ENCODE peak calls at places on chromosomes 4 and X, in four cellular contexts. R, W, M and Q are unnamed samples.

GRCh38 chrX:77493677-77494553 is 46.7 kb downstream of the FGF16 start:
- DNase-seq in R (no peak), W (peak; percentile 85), M (no peak), Q (peak; percentile 78)

GRCh38 chrX:49209434-49210251 is 9.7 kb upstream of the SYP start:
- DNase-seq in R (peak; percentile 40), W (peak; percentile 73), M (no peak), Q (peak; percentile 24)

GRCh38 chr4:102358128-102358527 is 12.8 kb upstream of the SLC39A8 start:
- DNase-seq in R (no peak), W (no peak), M (no peak), Q (no peak)

GRCh38 chr4:161936625-161937133 is 227.1 kb downstream of the FSTL5 start:
- DNase-seq in R (no peak), W (no peak), M (no peak), Q (no peak)

GRCh38 chrX:101417190-101417589 is 9.2 kb downstream of the HNRNPH2 start:
- DNase-seq in R (no peak), W (no peak), M (no peak), Q (no peak)

GRCh38 chrX:38968344-38968743 is 167.1 kb downstream of the MID1IP1 start:
- DNase-seq in R (no peak), W (no peak), M (no peak), Q (no peak)

GRCh38 chr4:92862509-92862908 is 558.7 kb downstream of the GRID2 start:
- DNase-seq in R (no peak), W (no peak), M (no peak), Q (no peak)

GRCh38 chrX:139532834-139533233 is 2.3 kb downstream of the F9 start:
- DNase-seq in R (no peak), W (no peak), M (no peak), Q (no peak)

DNA sequence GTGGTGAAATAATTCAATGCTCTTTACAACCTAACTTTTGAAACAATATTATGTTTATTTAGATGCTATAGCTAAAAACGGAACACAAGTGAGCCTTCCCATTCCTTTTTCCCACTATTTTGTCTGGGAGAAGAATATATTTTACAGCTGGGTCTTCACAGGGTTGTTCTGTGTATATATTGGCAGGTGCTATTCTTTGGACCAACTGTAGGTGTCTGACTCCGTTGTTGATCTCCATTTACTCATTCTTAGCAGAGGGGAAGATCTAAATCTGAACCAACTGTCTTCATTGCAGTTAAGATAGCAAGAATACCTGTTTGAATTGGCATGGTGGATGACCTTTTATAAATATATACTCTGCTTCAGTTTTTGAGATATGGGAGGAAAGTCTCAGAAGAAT is 257.4 kb downstream of the CFAP299 start:
- DNase-seq in R (no peak), W (no peak), M (no peak), Q (no peak)
- TF ChIP-seq CTCF in R (no peak), W (peak; percentile 53), M (no peak), Q (peak; percentile 31)

GRCh38 chr4:159444668-159445067 is 341.8 kb downstream of the RAPGEF2 start:
- DNase-seq in R (no peak), W (no peak), M (no peak), Q (no peak)
- TF ChIP-seq CTCF in R (no peak), W (peak; percentile 29), M (no peak), Q (no peak)

GRCh38 chr4:106463622-106464021 is 95.0 kb upstream of the GIMD1 start:
- DNase-seq in R (no peak), W (no peak), M (no peak), Q (no peak)
- TF ChIP-seq CTCF in R (no peak), W (no peak), M (no peak), Q (no peak)

DNA sequence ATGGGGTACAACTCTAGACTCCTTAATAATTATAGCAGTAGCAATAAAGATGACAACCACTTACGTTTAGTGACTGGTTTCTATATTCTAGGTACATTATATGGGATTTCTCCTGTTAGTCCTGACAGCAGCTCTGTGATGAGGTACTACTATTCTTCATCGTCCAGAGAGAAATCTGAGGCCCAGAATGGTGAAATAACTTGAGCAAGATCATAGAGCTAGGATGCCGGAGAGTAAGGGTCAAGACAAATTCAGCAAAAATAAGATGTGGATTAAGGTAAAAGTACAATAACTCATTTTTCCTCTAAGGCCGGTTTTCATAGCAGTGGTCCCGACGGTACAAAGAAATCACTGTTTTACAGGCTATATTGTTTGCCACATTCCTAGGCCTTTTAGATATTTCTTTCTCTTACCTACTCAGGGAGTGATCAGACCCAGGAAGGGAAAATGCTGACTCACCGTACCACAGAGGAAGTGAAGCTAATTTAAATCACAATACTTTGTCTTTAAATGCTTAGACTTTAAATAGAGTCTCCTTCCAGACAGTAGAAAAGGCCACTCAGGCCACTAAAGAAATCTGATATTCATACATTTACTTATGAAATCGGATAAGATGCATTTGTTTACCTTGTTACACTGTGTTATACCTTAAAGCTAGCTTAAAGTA is 2023.0 kb upstream of the AGA start:
- DNase-seq in R (no peak), W (peak; percentile 52), M (no peak), Q (no peak)
- TF ChIP-seq CTCF in R (no peak), W (no peak), M (no peak), Q (no peak)